ENCODE peak calls at places on chromosomes 12 and 14, in seven cellular contexts. S is progenitor cell of endocrine pancreas, T is lung, G is fibroblast of pulmonary artery, A is sigmoid colon, V is cardiac fibroblast, W is esophagus squamous epithelium. O is an unnamed sample.
A peak's percentile ranks its signal among the peaks of the same experiment; 100 is the strongest.

GRCh38 chr12:105985383-105985782 is 153.4 kb downstream of the NUAK1 start:
- DNase-seq in S (no peak), T (no peak), G (no peak), A (no peak), V (no peak), W (no peak), O (no peak)

GRCh38 chr12:78407722-78408121 is 456.9 kb upstream of the SYT1 start:
- DNase-seq in S (no peak), T (no peak), G (no peak), A (no peak), V (peak; percentile 28), W (no peak), O (no peak)

GRCh38 chr14:61891251-61891650 is 129.0 kb downstream of the SNAPC1 start:
- DNase-seq in S (no peak), T (no peak), G (peak; percentile 38), A (no peak), V (peak; percentile 64), W (no peak), O (no peak)

GRCh38 chr12:31525496-31526157 is 65.3 kb downstream of the DENND5B start:
- DNase-seq in S (no peak), T (no peak), G (no peak), A (no peak), V (no peak), W (no peak), O (no peak)

GRCh38 chr14:49863483-49864262 is 11.1 kb upstream of the NEMF start:
- DNase-seq in S (no peak), T (no peak), G (peak; percentile 18), A (no peak), V (peak; percentile 22), W (no peak), O (no peak)

GRCh38 chr12:50542448-50542847 is 37.7 kb downstream of the DIP2B start:
- DNase-seq in S (no peak), T (no peak), G (peak; percentile 19), A (no peak), V (peak; percentile 58), W (no peak), O (no peak)

GRCh38 chr12:24960222-24960855 is 11.4 kb upstream of the BCAT1 start:
- DNase-seq in S (peak; percentile 27), T (no peak), G (peak; percentile 71), A (no peak), V (peak; percentile 75), W (no peak), O (no peak)

GRCh38 chr14:29671034-29671433 is 256.6 kb downstream of the PRKD1 start:
- DNase-seq in S (no peak), T (no peak), G (peak; percentile 87), A (no peak), V (peak; percentile 75), W (no peak), O (no peak)

GRCh38 chr14:93076755-93077154 is 39.0 kb downstream of the ITPK1 start:
- DNase-seq in S (no peak), T (no peak), G (no peak), A (no peak), V (no peak), W (no peak), O (no peak)

GRCh38 chr12:122959566-122960192 is 6.6 kb downstream of the ABCB9 start:
- DNase-seq in S (no peak), T (no peak), G (no peak), A (no peak), V (no peak), W (no peak), O (no peak)

GRCh38 chr14:45199246-45199645 is 53.8 kb downstream of the MIS18BP1 start:
- DNase-seq in S (no peak), T (no peak), G (peak; percentile 51), A (no peak), V (peak; percentile 82), W (no peak), O (no peak)

GRCh38 chr14:70934502-70935134 is 27.4 kb downstream of the PCNX1 start:
- DNase-seq in S (no peak), T (no peak), G (peak; percentile 72), A (no peak), V (peak; percentile 68), W (no peak), O (no peak)

GRCh38 chr12:27780612-27781408 is 774 bp upstream of the MANSC4 start:
- DNase-seq in S (peak; percentile 63), T (peak; percentile 47), G (peak; percentile 79), A (peak; percentile 71), V (peak; percentile 80), W (no peak), O (no peak)

GRCh38 chr14:88005050-88005481 is at the start of gene GPR65:
- DNase-seq in S (no peak), T (no peak), G (peak; percentile 45), A (no peak), V (peak; percentile 49), W (no peak), O (no peak)

GRCh38 chr12:98951401-98951800 is 306.3 kb downstream of the APAF1 start:
- DNase-seq in S (no peak), T (no peak), G (no peak), A (no peak), V (no peak), W (no peak), O (no peak)

GRCh38 chr12:98954506-98954905 is 309.4 kb downstream of the APAF1 start:
- DNase-seq in S (no peak), T (no peak), G (no peak), A (no peak), V (no peak), W (no peak), O (no peak)

GRCh38 chr12:98955284-98955683 is 310.2 kb downstream of the APAF1 start:
- DNase-seq in S (no peak), T (no peak), G (peak; percentile 5), A (no peak), V (peak; percentile 7), W (no peak), O (no peak)
- TF ChIP-seq CTCF in S (peak; percentile 55), T (no peak), G (peak; percentile 21), A (no peak), V (peak; percentile 10), W (no peak), O (peak; percentile 12)

DNA sequence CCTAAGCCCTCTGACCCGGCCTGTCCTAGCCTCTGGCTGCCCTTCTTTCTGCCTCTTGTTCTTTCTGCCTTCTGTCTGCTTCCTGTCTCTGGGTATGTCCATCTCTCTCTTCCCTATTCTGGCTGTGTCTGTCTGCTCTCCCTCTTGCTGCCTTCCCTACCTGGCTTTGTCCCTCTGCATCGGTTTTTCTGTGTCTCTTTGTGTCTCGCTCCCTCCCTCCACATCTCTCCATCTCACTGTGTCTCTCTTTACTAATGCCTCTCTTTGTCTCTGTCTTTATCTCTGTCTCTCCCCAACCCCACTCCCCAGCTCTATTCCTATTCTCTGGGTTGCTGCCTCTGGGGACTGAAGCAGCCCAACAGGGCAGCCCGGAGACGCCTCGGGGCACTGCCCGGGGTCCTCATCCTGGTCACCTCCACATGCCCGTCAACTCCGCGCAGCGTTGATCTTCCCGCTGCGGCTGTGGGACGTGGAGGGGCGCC is 10.1 kb downstream of the SHMT2 start:
- DNase-seq in S (no peak), T (no peak), G (no peak), A (no peak), V (no peak), W (no peak), O (no peak)
- TF ChIP-seq CTCF in S (no peak), T (no peak), G (no peak), A (no peak), V (no peak), W (no peak), O (no peak)

DNA sequence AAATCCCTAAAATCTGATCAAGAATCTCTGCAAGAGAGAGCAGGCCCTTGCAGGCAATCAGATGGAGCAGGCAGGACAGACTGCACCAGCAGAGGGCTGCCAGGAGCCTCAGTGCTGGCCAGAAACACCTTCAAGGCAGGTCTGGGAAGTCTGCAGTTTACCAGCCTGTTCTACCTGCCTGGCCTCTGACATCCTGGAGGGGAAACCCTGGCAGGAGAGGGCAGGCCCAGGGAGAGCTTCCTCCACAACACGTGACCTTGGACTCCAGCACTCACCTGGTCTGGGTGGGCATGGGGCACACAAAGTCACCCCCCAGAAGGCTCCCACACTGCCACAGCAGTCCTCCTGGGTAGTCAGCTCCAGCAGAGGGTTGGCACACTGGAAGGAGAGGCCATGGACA is 56.0 kb downstream of the ISCA2 start:
- DNase-seq in S (no peak), T (no peak), G (no peak), A (no peak), V (no peak), W (no peak), O (no peak)
- TF ChIP-seq CTCF in S (peak; percentile 20), T (no peak), G (peak; percentile 49), A (no peak), V (peak; percentile 49), W (peak; percentile 62), O (no peak)

GRCh38 chr14:78902010-78902623 is 731.9 kb downstream of the NRXN3 start:
- DNase-seq in S (peak; percentile 18), T (no peak), G (peak; percentile 58), A (no peak), V (peak; percentile 62), W (no peak), O (no peak)
- TF ChIP-seq CTCF in S (peak; percentile 88), T (no peak), G (peak; percentile 73), A (no peak), V (peak; percentile 74), W (no peak), O (peak; percentile 77)

GRCh38 chr12:55822228-55822627 is 4.4 kb downstream of the ORMDL2 start:
- DNase-seq in S (no peak), T (no peak), G (no peak), A (no peak), V (no peak), W (no peak), O (no peak)
- TF ChIP-seq CTCF in S (peak; percentile 51), T (no peak), G (peak; percentile 31), A (no peak), V (peak; percentile 11), W (no peak), O (peak; percentile 33)

GRCh38 chr12:111578276-111578970 is 20.7 kb downstream of the ATXN2 start:
- DNase-seq in S (no peak), T (no peak), G (peak; percentile 73), A (no peak), V (peak; percentile 89), W (no peak), O (no peak)
- TF ChIP-seq CTCF in S (no peak), T (no peak), G (no peak), A (no peak), V (no peak), W (no peak), O (no peak)

GRCh38 chr14:60488175-60488574 is 2.3 kb upstream of the C14orf39 start:
- DNase-seq in S (no peak), T (no peak), G (no peak), A (no peak), V (no peak), W (no peak), O (no peak)
- TF ChIP-seq CTCF in S (peak; percentile 23), T (no peak), G (peak; percentile 15), A (no peak), V (peak; percentile 12), W (no peak), O (peak; percentile 47)

GRCh38 chr12:116276433-116277216 is 868 bp downstream of the MED13L start:
- DNase-seq in S (peak; percentile 62), T (peak; percentile 59), G (peak; percentile 67), A (peak; percentile 84), V (peak; percentile 66), W (peak; percentile 12), O (peak; percentile 20)
- TF ChIP-seq CTCF in S (no peak), T (no peak), G (peak; percentile 24), A (no peak), V (peak; percentile 26), W (no peak), O (no peak)